ENCODE peak calls at places on chromosomes 2 and 18, in four cellular contexts. W is prostate gland, O is vagina, S is endothelial cell of umbilical vein. C is an unnamed sample.

GRCh38 chr2:191385416-191386160 is 140.4 kb downstream of the MYO1B start:
- DNase-seq in W (no peak), O (no peak), S (peak; percentile 77), C (no peak)

GRCh38 chr2:149562304-149562703 is 25.3 kb downstream of the MMADHC start:
- DNase-seq in W (no peak), O (no peak), S (peak; percentile 39), C (no peak)

GRCh38 chr2:240586919-240587800 is 626 bp downstream of the CAPN10 start:
- DNase-seq in W (no peak), O (no peak), S (peak; percentile 21), C (peak; percentile 51)

GRCh38 chr2:112138143-112139032 is at the start of gene FBLN7:
- DNase-seq in W (no peak), O (no peak), S (no peak), C (no peak)

GRCh38 chr2:109069430-109070194 is 59.4 kb upstream of the SH3RF3 start:
- DNase-seq in W (no peak), O (no peak), S (no peak), C (peak; percentile 52)

GRCh38 chr2:157893611-157894010 is 17.5 kb upstream of the ACVR1 start:
- DNase-seq in W (no peak), O (no peak), S (no peak), C (no peak)

GRCh38 chr2:230865766-230866703 is 1.3 kb downstream of the ITM2C start:
- DNase-seq in W (peak; percentile 53), O (peak; percentile 84), S (no peak), C (peak; percentile 54)

GRCh38 chr2:20657522-20658235 is 6.8 kb upstream of the HS1BP3 start:
- DNase-seq in W (no peak), O (no peak), S (no peak), C (no peak)

GRCh38 chr2:196592912-196593881 is 46.3 kb upstream of the CCDC150 start:
- DNase-seq in W (no peak), O (no peak), S (peak; percentile 49), C (no peak)

GRCh38 chr2:46392561-46393351 is 86.6 kb upstream of the TMEM247 start:
- DNase-seq in W (no peak), O (peak; percentile 76), S (no peak), C (no peak)

GRCh38 chr2:177691177-177691576 is 298.6 kb downstream of the AGPS start:
- DNase-seq in W (no peak), O (no peak), S (no peak), C (no peak)

GRCh38 chr2:238841542-238842181 is 6.2 kb upstream of the TWIST2 start:
- DNase-seq in W (no peak), O (no peak), S (no peak), C (no peak)

GRCh38 chr18:13302611-13303267 is 84.2 kb downstream of the LDLRAD4 start:
- DNase-seq in W (no peak), O (no peak), S (peak; percentile 27), C (no peak)

GRCh38 chr2:121205321-121205942 is 79.6 kb downstream of the TFCP2L1 start:
- DNase-seq in W (no peak), O (no peak), S (no peak), C (peak; percentile 57)

GRCh38 chr2:200577000-200577399 is 8.8 kb upstream of the AOX1 start:
- DNase-seq in W (no peak), O (no peak), S (no peak), C (no peak)

GRCh38 chr2:240420206-240420899 is 15.1 kb upstream of the GPC1 start:
- DNase-seq in W (no peak), O (no peak), S (no peak), C (no peak)

GRCh38 chr2:191835100-191835499 is 11.8 kb downstream of the CAVIN2 start:
- DNase-seq in W (no peak), O (no peak), S (no peak), C (no peak)

GRCh38 chr18:68724021-68724420 is 9.1 kb upstream of the TMX3 start:
- DNase-seq in W (no peak), O (no peak), S (no peak), C (no peak)

GRCh38 chr2:36358317-36358659 is 2.7 kb downstream of the CRIM1 start:
- DNase-seq in W (no peak), O (no peak), S (no peak), C (no peak)

GRCh38 chr18:11667578-11667977 is 21.5 kb upstream of the GNAL start:
- DNase-seq in W (no peak), O (peak; percentile 65), S (no peak), C (no peak)

GRCh38 chr2:145010635-145011034 is 490.7 kb upstream of the ZEB2 start:
- DNase-seq in W (no peak), O (no peak), S (no peak), C (no peak)

GRCh38 chr2:156435725-156436476 is at the start of gene GPD2:
- DNase-seq in W (peak; percentile 93), O (peak; percentile 91), S (peak; percentile 81), C (peak; percentile 92)
- TF ChIP-seq CTCF in W (no peak), O (no peak), S (no peak), C (no peak)

GRCh38 chr2:148021059-148021985 is at the start of gene MBD5:
- DNase-seq in W (peak; percentile 14), O (no peak), S (peak; percentile 67), C (peak; percentile 37)
- TF ChIP-seq POLR2A in W (no peak), O (no peak), S (no peak), C (no peak)

DNA sequence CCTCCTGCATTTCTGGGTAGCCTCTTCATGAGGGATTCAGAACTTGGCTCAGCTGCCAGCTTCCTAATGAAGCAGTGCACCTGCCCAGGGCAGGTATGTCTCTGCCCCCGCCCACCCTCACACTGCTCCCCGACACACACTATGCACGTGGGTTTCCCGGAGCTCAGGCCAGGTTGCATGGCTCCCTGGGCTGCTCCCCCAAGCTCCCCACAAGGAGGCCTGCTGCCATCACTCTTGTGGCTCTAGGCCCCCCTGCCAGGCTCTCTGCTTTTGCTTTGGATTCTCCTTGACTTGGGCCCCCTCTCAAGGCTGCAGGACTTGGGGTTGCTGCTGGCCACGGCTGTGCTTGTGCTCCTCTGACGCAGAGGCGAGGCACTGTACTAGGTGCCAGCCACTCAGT is 43.6 kb downstream of the ADD2 start:
- DNase-seq in W (no peak), O (no peak), S (no peak), C (no peak)
- TF ChIP-seq POLR2AphosphoS5 in W (no peak), O (no peak), S (no peak), C (no peak)

DNA sequence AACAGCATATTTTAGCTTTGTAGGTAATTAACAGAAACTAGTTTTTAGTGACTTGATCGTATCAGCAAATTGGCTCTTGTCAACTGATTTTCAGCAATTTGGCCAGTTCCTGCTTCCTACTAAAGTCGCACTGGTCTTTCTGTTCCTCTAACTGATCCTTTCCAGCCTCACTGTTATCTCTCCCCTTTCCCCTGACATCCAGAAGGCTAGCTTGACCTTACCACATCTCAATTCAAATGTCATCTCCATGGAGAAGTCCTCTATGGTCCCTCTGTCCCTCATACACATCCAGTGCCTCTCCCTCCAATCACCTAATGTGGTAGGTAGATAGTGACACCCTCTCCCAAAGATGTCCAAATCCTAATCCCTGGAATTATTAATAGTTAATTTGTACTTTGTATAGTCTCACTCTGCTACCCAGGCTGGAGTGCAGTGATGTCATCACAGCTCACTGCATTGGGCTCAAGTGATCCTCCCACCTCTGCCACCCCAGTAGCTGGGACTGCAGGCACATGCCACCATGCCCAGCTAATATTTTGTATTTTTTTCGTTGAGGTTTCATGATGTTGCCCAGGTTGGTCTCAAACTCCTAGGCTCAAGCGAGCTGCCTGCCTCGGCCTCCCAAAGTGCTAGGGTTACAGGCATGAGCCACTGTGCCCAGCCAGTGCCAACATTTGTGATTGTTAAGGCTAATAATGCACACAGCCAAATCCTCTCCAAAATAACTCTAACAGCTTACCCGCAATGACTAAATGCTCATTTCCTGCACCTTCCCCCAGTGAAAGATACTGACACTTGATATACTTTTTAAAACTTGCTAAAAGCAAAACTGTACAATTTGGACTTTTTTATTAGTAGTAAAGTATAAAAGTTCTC is 16.9 kb downstream of the PSTPIP2 start:
- DNase-seq in W (no peak), O (no peak), S (no peak), C (no peak)
- TF ChIP-seq CTCF in W (no peak), O (no peak), S (no peak), C (no peak)

DNA sequence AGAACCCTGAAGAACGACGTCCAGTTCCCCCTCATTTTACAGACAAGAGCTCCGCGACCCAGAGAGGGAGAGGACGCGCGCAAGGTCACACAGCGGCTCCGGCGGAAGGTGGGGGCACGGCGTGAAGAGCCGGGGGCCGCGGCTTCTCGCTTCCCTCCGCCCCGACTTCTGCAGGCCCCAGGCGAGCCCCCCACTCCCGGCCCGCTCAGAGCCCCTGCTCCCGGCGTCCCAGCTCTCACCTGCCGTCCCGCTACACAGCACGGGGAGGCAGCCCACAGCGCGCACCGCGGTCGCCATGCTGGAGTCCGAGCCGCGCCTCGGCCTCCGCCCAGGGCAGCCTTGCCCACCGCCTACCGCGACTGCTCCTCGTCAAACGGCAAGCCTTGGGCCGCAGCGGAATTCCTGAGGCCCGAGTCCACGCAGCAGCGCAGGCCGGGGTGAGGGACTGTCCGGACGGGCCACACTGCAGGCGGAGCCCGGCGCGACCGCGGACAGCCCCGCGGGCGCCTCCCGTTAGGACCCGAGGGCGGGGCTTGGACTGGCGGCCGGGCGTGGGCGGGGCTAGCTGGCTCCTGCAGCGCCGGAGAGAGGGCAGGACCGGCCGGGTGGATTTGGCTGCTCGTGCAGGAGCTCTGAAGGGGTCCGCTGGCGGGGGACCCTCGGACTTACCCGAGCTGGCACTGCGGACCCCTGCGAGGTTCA is at the start of gene MRPS5:
- DNase-seq in W (peak; percentile 78), O (no peak), S (peak; percentile 74), C (peak; percentile 89)
- TF ChIP-seq POLR2A in W (peak; percentile 77), O (no peak), S (peak; percentile 52), C (no peak)

DNA sequence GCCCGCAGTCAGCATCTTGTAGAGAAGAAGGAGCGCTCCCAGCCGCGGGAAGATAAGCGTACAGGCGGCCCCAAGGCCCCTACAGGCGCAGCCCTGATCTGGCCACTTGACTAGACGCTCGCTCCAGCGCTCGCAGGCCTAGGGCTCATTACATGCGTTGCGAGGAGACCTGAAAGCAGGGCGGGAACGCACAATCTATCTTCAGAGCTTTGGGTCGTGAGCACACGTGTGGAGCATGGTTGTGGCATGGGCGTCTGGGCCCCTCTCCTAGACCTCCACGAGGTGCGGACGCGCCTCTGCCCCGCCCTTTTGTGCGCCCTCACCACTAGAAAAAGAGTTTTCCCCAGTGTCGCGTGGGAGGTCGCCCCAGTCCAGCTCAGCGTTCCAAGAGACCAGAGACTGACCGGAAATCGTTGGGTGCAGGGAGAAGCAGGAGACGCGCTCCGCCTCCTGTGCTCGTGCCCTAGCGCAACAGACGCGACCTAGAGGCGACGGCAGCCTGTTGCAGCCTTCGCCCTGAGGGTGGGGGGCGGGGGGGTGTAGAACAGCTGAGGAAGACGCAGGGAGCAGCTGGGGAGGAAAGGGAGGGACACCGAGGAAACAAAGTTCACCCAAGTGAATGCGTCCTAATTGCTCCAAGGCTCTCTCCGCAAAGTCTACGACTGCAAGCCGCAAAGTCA is 12.6 kb downstream of the NR4A2 start:
- DNase-seq in W (no peak), O (no peak), S (no peak), C (peak; percentile 63)
- TF ChIP-seq POLR2AphosphoS5 in W (no peak), O (no peak), S (no peak), C (no peak)

GRCh38 chr2:105519516-105519915 is 120.7 kb upstream of the FHL2 start:
- DNase-seq in W (no peak), O (no peak), S (no peak), C (no peak)

GRCh38 chr2:105521616-105522015 is 122.8 kb upstream of the FHL2 start:
- DNase-seq in W (no peak), O (no peak), S (no peak), C (no peak)

GRCh38 chr2:105522645-105523044 is 123.8 kb upstream of the FHL2 start:
- DNase-seq in W (no peak), O (no peak), S (no peak), C (no peak)

GRCh38 chr2:105518897-105519296 is 120.0 kb upstream of the FHL2 start:
- DNase-seq in W (no peak), O (no peak), S (no peak), C (no peak)

GRCh38 chr2:105521176-105521575 is 122.3 kb upstream of the FHL2 start:
- DNase-seq in W (no peak), O (no peak), S (peak; percentile 47), C (no peak)
- TF ChIP-seq CTCF in W (peak; percentile 25), O (peak; percentile 36), S (no peak), C (peak; percentile 41)